ENCODE peak calls at places on chromosomes 4 and X, in four cellular contexts. G is colonic mucosa, S is epithelial cell of prostate, R is substantia nigra. K is an unnamed sample.

GRCh38 chr4:121978169-121978516 is 26.3 kb upstream of the TRPC3 start:
- DNase-seq in G (no peak), S (no peak), R (no peak), K (no peak)

GRCh38 chrX:1224954-1225353 is 12.5 kb upstream of the CRLF2 start:
- DNase-seq in G (no peak), S (no peak), R (no peak), K (no peak)

GRCh38 chr4:13989496-13989895 is 362.0 kb upstream of the BOD1L1 start:
- DNase-seq in G (no peak), S (no peak), R (no peak), K (no peak)

GRCh38 chr4:37453004-37453360 is 208.4 kb downstream of the NWD2 start:
- DNase-seq in G (peak), S (peak), R (peak), K (no peak)

GRCh38 chr4:155911905-155912304 is 8.4 kb downstream of the TDO2 start:
- DNase-seq in G (no peak), S (no peak), R (no peak), K (no peak)

GRCh38 chrX:13126785-13127184 is 82.4 kb upstream of the FAM9C start:
- DNase-seq in G (no peak), S (no peak), R (no peak), K (no peak)

GRCh38 chrX:123860506-123860840 is 620 bp downstream of the XIAP start:
- DNase-seq in G (peak), S (no peak), R (no peak), K (peak)

GRCh38 chr4:106530034-106530361 is 161.4 kb upstream of the GIMD1 start:
- DNase-seq in G (no peak), S (no peak), R (no peak), K (no peak)

GRCh38 chrX:42934020-42934701 is 156.2 kb upstream of the PPP1R2C start:
- DNase-seq in G (peak), S (no peak), R (no peak), K (no peak)

GRCh38 chrX:41313419-41313818 is 20.5 kb upstream of the DDX3X start:
- DNase-seq in G (no peak), S (no peak), R (no peak), K (no peak)

GRCh38 chr4:137267024-137267423 is 265.3 kb downstream of the PCDH18 start:
- DNase-seq in G (no peak), S (no peak), R (no peak), K (peak)

GRCh38 chr4:128810331-128810870 is 901 bp downstream of the JADE1 start:
- DNase-seq in G (peak), S (no peak), R (no peak), K (peak)

GRCh38 chr4:177975315-177975714 is 533.1 kb upstream of the AGA start:
- DNase-seq in G (no peak), S (no peak), R (no peak), K (no peak)

GRCh38 chr4:36168127-36168898 is 76.0 kb downstream of the ARAP2 start:
- DNase-seq in G (no peak), S (no peak), R (no peak), K (no peak)
- H3K27ac ChIP-seq in G (no peak), S (peak), R (peak), K (no peak)

GRCh38 chr4:76754439-76754838 is 143.5 kb downstream of the SOWAHB start:
- DNase-seq in G (no peak), S (no peak), R (no peak), K (no peak)
- H3K27ac ChIP-seq in G (no peak), S (no peak), R (no peak), K (no peak)

GRCh38 chr4:141713771-141714445 is 77.5 kb downstream of the IL15 start:
- DNase-seq in G (no peak), S (no peak), R (no peak), K (peak)
- H3K27ac ChIP-seq in G (no peak), S (no peak), R (no peak), K (no peak)

GRCh38 chr4:142480244-142480643 is 365.9 kb downstream of the INPP4B start:
- DNase-seq in G (no peak), S (no peak), R (no peak), K (peak)
- H3K27ac ChIP-seq in G (no peak), S (no peak), R (no peak), K (no peak)

DNA sequence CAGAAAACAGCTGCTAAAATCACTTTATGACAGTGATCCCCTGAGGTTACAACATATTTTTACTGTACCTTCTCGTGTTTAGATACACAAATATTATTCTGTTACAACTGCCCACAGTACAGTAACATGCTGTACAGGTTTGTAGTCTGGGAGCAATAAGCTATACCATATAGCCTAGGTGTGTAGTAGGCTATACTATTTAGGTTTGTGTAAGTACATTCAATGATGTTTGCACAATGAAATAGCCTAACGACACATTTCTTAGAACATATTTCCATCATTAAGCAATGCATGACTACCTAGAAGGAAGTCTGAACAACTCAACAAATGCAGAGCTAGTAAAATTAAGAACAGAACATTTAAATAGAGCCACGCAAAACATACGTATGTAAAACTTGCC is 112.7 kb downstream of the ZAR1 start:
- DNase-seq in G (no peak), S (no peak), R (no peak), K (peak)
- H3K27ac ChIP-seq in G (peak), S (peak), R (no peak), K (peak)

DNA sequence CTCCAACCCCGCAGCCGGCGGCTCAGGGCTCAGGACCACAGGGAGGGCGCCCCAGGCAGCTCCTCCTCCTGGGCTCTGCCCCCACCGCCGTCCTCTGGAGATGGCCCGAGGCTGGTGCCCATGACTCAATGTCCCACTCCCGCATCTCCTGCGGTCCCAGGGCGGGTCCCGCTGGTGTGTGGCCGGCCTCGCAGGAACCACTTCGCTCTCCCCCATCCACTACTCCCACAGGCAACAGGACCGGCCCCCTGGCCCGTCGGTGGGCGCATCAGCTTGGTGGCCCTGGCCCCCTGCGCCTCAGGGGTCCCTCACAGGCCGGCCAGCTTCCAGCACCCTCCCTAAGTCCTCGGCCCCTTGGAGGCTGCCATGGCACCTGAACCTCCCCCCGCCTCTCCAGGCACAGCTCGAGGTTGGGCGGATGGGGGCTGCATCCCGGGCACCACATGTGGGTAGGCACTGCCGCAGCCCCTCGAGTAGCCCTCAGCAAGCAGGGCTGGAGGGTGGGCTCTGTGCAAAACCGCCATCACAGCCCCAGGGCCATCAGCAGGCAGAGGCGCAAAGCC is 22.8 kb upstream of the SPON2 start:
- DNase-seq in G (peak), S (no peak), R (no peak), K (no peak)
- H3K27ac ChIP-seq in G (no peak), S (no peak), R (no peak), K (no peak)